ENCODE peak calls at places on chromosomes 12 and 14, in four cellular contexts. M is T-helper 2 cell, K is Ammon's horn, N is endothelial cell. V is an unnamed sample.

GRCh38 chr12:66036317-66036716 is 94.2 kb downstream of the LLPH start:
- DNase-seq in N (no peak), K (no peak), M (no peak), V (peak; percentile 94)

GRCh38 chr14:90979451-90979850 is 81.0 kb downstream of the RPS6KA5 start:
- DNase-seq in M (no peak), N (no peak), K (peak; percentile 8), V (peak; percentile 9)

GRCh38 chr12:63496654-63497053 is 171.6 kb downstream of the DPY19L2 start:
- DNase-seq in N (no peak), K (no peak), M (no peak), V (no peak)

GRCh38 chr14:105118646-105119409 is 49.7 kb downstream of the JAG2 start:
- DNase-seq in K (no peak), N (no peak), M (no peak), V (no peak)

GRCh38 chr12:122421815-122422737 is at the start of gene CLIP1:
- DNase-seq in K (peak; percentile 46), M (peak; percentile 44), N (peak; percentile 69), V (peak; percentile 79)

GRCh38 chr12:98253207-98253606 is 262.2 kb upstream of the TMPO start:
- DNase-seq in K (no peak), M (no peak), N (no peak), V (no peak)

GRCh38 chr12:26853303-26854027 is 20.5 kb upstream of the ITPR2 start:
- DNase-seq in M (peak; percentile 31), K (peak; percentile 87), N (peak; percentile 67), V (no peak)

GRCh38 chr14:91244501-91244901 is at the start of gene GPR68:
- DNase-seq in M (no peak), N (no peak), K (peak; percentile 64), V (peak; percentile 60)

GRCh38 chr14:69900603-69901002 is 21.4 kb downstream of the SMOC1 start:
- DNase-seq in N (no peak), M (no peak), K (no peak), V (no peak)

GRCh38 chr12:30794591-30795409 is 40.0 kb upstream of the CAPRIN2 start:
- DNase-seq in K (no peak), M (no peak), N (no peak), V (peak; percentile 93)

GRCh38 chr14:49816844-49817243 is 35.7 kb downstream of the NEMF start:
- DNase-seq in N (no peak), M (no peak), K (no peak), V (no peak)

GRCh38 chr14:52835122-52835903 is 43.9 kb upstream of the GNPNAT1 start:
- DNase-seq in K (no peak), M (no peak), N (no peak), V (peak; percentile 42)

GRCh38 chr14:54742492-54743350 is 159.9 kb downstream of the GCH1 start:
- DNase-seq in M (no peak), K (no peak), N (no peak), V (no peak)